ENCODE peak calls at places on chromosomes 6 and 20, in eight cellular contexts. I, G, U, Q, R, F, V and H are unnamed samples.

GRCh38 chr20:55761787-55762186 is 243.5 kb downstream of the CBLN4 start:
- DNase-seq in I (no peak), G (no peak), U (no peak), Q (no peak), R (no peak), F (no peak), V (no peak), H (no peak)

GRCh38 chr6:130500693-130501092 is 134.9 kb downstream of the TMEM200A start:
- DNase-seq in I (peak; percentile 77), G (no peak), U (no peak), Q (no peak), R (no peak), F (no peak), V (no peak), H (no peak)

GRCh38 chr6:40466986-40467584 is 120.1 kb downstream of the LRFN2 start:
- DNase-seq in I (no peak), G (no peak), U (no peak), Q (no peak), R (no peak), F (no peak), V (no peak), H (no peak)

GRCh38 chr20:15867017-15867416 is 706.2 kb downstream of the KIF16B start:
- DNase-seq in I (no peak), G (no peak), U (no peak), Q (no peak), R (no peak), F (no peak), V (no peak), H (no peak)

GRCh38 chr6:14673201-14673600 is 555.6 kb downstream of the CD83 start:
- DNase-seq in I (peak; percentile 83), G (no peak), U (no peak), Q (no peak), R (no peak), F (no peak), V (no peak), H (no peak)

GRCh38 chr6:25034477-25034876 is 98.7 kb upstream of the RIPOR2 start:
- DNase-seq in I (no peak), G (no peak), U (no peak), Q (no peak), R (no peak), F (no peak), V (no peak), H (no peak)

GRCh38 chr6:143064996-143065683 is 4.5 kb downstream of the AIG1 start:
- DNase-seq in I (no peak), G (no peak), U (no peak), Q (no peak), R (no peak), F (no peak), V (no peak), H (no peak)

GRCh38 chr6:148451690-148452089 is 109.1 kb downstream of the SASH1 start:
- DNase-seq in I (no peak), G (no peak), U (no peak), Q (peak; percentile 45), R (no peak), F (no peak), V (no peak), H (no peak)

GRCh38 chr6:121242386-121242785 is 91.9 kb downstream of the TBC1D32 start:
- DNase-seq in I (no peak), G (no peak), U (no peak), Q (no peak), R (no peak), F (no peak), V (no peak), H (no peak)

DNA sequence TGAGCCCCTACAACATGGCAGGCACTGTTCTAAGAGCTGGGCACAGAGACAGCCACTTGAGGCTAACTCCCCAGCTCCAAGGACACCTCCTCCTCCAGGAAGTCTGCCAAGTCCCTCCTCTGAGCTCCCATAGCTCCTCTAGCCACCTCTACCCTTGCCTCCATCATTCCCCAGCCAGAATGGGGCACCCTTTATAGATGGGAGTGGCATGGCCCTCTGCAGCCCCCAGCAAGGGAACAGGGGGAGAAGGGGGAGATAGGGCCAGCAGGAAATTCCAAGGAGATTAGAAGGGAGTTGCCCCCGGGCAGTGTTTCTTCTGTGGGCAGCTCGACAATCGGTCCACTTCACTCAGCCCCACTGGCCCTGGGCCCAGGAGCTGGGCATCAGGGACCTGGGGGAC is 19.7 kb upstream of the TLDC2 start:
- DNase-seq in I (no peak), G (no peak), U (no peak), Q (no peak), R (no peak), F (no peak), V (no peak), H (no peak)
- H3K4me1 ChIP-seq in I (peaks cover 52% of the 10 kb centered on the region), G (peaks cover 82% of the 10 kb centered on the region), U (no peaks in the 10 kb centered on the region), Q (no peaks in the 10 kb centered on the region), R (peaks cover 19% of the 10 kb centered on the region), F (no peaks in the 10 kb centered on the region), V (peaks cover 33% of the 10 kb centered on the region), H (peaks cover 14% of the 10 kb centered on the region)

DNA sequence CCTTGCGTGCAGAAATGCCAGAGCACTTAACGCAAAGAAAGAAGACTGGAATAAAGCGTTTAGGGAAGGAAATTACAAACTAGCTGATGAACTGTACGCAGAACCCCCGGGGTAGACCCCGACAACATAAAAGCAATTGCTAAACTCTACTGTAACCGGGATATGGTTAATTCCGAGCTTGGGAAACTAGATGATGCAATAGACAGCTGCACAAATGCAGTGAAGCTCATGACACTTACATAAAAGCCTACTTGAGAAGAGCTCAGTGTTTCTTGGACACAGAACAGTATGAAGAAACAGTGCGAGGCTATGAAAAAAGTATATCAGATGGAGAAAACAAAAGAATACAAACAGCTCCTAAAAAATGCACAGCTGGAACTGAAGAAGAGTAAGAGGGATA is 35.6 kb downstream of the CITED2 start:
- DNase-seq in I (peak; percentile 58), G (no peak), U (no peak), Q (no peak), R (no peak), F (no peak), V (no peak), H (no peak)
- H3K4me1 ChIP-seq in I (peaks cover 6% of the 10 kb centered on the region), G (peaks cover 8% of the 10 kb centered on the region), U (no peaks in the 10 kb centered on the region), Q (no peaks in the 10 kb centered on the region), R (no peaks in the 10 kb centered on the region), F (no peaks in the 10 kb centered on the region), V (no peaks in the 10 kb centered on the region), H (peaks cover 13% of the 10 kb centered on the region)

DNA sequence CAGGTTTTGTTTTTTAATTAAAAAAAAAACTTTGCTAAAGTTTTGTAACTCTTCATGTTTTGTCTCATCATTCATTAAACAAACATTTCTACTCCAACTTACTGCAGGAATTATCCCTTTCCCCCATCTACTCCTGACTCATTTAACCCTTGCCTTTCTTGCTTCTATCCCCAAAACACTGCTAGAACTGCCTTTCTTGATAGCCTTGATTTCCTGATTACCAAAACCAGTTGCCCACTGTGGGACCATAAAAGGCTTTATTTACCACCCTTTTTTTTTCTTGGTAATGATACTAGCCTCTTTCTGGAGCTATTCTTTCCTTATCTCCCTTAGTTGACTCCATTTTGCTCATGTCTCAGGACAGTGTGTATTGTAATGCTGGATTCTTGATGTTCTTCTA is 15.3 kb downstream of the AFDN start:
- DNase-seq in I (no peak), G (no peak), U (no peak), Q (no peak), R (no peak), F (no peak), V (no peak), H (no peak)
- H3K4me1 ChIP-seq in I (peaks cover 2% of the 10 kb centered on the region), G (no peaks in the 10 kb centered on the region), U (peaks cover 24% of the 10 kb centered on the region), Q (no peaks in the 10 kb centered on the region), R (peaks cover 35% of the 10 kb centered on the region), F (peaks cover 9% of the 10 kb centered on the region), V (peaks cover 3% of the 10 kb centered on the region), H (no peaks in the 10 kb centered on the region)

DNA sequence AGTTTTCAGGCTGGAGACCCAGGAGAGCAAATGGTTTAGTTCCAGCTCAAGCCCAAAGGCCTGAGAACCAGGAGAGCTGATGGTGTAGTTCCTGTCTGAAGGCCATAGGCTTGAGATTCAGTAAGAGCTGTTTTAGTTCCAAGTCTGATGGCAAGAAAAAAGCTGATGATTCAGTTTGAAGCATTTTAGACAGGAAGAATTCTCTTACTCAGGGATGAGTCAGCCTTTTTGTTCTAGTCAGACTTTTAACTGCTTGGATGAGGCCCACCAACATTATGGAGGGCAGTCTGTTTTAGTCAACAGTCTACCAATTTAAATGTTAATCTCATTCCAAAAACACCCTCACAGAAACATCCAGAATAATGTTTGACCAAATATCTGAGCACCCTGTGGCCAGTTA is 2.5 kb downstream of the ZSCAN26 start:
- DNase-seq in I (peak; percentile 92), G (no peak), U (no peak), Q (no peak), R (no peak), F (no peak), V (no peak), H (no peak)
- H3K4me1 ChIP-seq in I (no peaks in the 10 kb centered on the region), G (peaks cover 9% of the 10 kb centered on the region), U (peaks cover 7% of the 10 kb centered on the region), Q (no peaks in the 10 kb centered on the region), R (peaks cover 8% of the 10 kb centered on the region), F (peaks cover 2% of the 10 kb centered on the region), V (peaks cover 1% of the 10 kb centered on the region), H (peaks cover 21% of the 10 kb centered on the region)

GRCh38 chr6:157622427-157622826 is 200.6 kb upstream of the SNX9 start:
- DNase-seq in I (no peak), G (no peak), U (no peak), Q (no peak), R (no peak), F (no peak), V (no peak), H (no peak)

GRCh38 chr6:157628463-157628862 is 194.6 kb upstream of the SNX9 start:
- DNase-seq in I (no peak), G (no peak), U (no peak), Q (no peak), R (no peak), F (no peak), V (no peak), H (no peak)

GRCh38 chr6:157625764-157626163 is 197.3 kb upstream of the SNX9 start:
- DNase-seq in I (no peak), G (no peak), U (no peak), Q (no peak), R (no peak), F (no peak), V (peak; percentile 39), H (no peak)

GRCh38 chr6:157627195-157627966 is 195.7 kb upstream of the SNX9 start:
- DNase-seq in I (no peak), G (no peak), U (no peak), Q (no peak), R (no peak), F (no peak), V (no peak), H (no peak)

DNA sequence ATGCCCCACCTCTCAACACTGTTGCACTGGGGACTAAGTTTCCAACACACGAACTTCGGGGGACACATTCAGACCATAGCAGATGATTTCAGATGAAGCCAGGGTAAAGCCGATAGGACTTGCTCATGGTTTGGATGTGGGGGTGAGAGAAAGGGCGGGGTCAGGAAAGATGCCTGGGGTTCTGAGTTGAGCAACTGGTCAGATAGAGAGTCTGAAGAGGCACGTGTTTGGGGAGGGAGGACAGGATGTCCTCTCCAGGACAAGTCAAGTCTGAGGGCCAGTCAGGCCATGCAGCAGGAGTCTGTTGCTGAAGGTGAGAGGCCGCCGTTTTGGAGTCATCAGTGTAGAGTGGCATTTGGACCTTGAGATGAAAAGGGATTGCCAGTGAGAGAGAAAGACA is 197.9 kb upstream of the SNX9 start:
- DNase-seq in I (no peak), G (no peak), U (no peak), Q (no peak), R (no peak), F (no peak), V (no peak), H (no peak)
- H3K4me1 ChIP-seq in I (no peaks in the 10 kb centered on the region), G (no peaks in the 10 kb centered on the region), U (no peaks in the 10 kb centered on the region), Q (no peaks in the 10 kb centered on the region), R (no peaks in the 10 kb centered on the region), F (peaks cover 22% of the 10 kb centered on the region), V (no peaks in the 10 kb centered on the region), H (peaks cover 7% of the 10 kb centered on the region)